ENCODE peak calls at places on chromosomes 13 and 19, in eight cellular contexts. V is cardiac muscle cell; O is fibroblast of mammary gland; N is mucosa of descending colon; G is osteocyte; A is CD8-positive, alpha-beta T cell; W is heart right ventricle; L is hepatocyte. M is an unnamed sample.

GRCh38 chr13:75486146-75486545 is 4.2 kb upstream of the TBC1D4 start:
- DNase-seq in V (no peak), O (no peak), N (no peak), G (no peak), A (no peak), W (no peak), L (no peak), M (no peak)

GRCh38 chr13:90416519-90416918 is 931.0 kb upstream of the MIR17HG start:
- DNase-seq in V (no peak), O (peak), N (no peak), G (no peak), A (no peak), W (no peak), L (no peak), M (no peak)

GRCh38 chr13:112444001-112444311 is 67.8 kb downstream of the SPACA7 start:
- DNase-seq in V (peak), O (peak), N (peak), G (peak), A (no peak), W (peak), L (peak), M (peak)

GRCh38 chr19:17406039-17406886 is 833 bp upstream of the BST2 start:
- DNase-seq in V (no peak), O (no peak), N (no peak), G (no peak), A (no peak), W (no peak), L (no peak), M (no peak)

GRCh38 chr19:17902701-17903100 is 30.1 kb upstream of the CCDC124 start:
- DNase-seq in V (no peak), O (peak), N (no peak), G (no peak), A (no peak), W (no peak), L (no peak), M (no peak)

GRCh38 chr19:4094761-4095487 is 28.2 kb upstream of the ZBTB7A start:
- DNase-seq in V (no peak), O (no peak), N (peak), G (peak), A (no peak), W (no peak), L (no peak), M (no peak)

GRCh38 chr19:33358408-33358807 is 15.1 kb upstream of the CEBPG start:
- DNase-seq in V (no peak), O (no peak), N (no peak), G (no peak), A (no peak), W (no peak), L (no peak), M (no peak)

GRCh38 chr19:42207767-42208259 is 9.7 kb downstream of the DEDD2 start:
- DNase-seq in V (no peak), O (peak), N (no peak), G (no peak), A (no peak), W (no peak), L (no peak), M (no peak)

GRCh38 chr13:61183670-61184069 is 232.0 kb downstream of the PCDH20 start:
- DNase-seq in V (no peak), O (no peak), N (no peak), G (no peak), A (no peak), W (no peak), L (no peak), M (no peak)

GRCh38 chr13:32384702-32385101 is 43.2 kb downstream of the N4BP2L1 start:
- DNase-seq in V (no peak), O (no peak), N (no peak), G (no peak), A (no peak), W (no peak), L (no peak), M (no peak)

GRCh38 chr13:41402695-41403511 is 54.4 kb upstream of the RGCC start:
- DNase-seq in V (peak), O (no peak), N (no peak), G (peak), A (no peak), W (no peak), L (no peak), M (no peak)

GRCh38 chr13:59790626-59791025 is 373.1 kb downstream of the DIAPH3 start:
- DNase-seq in V (no peak), O (peak), N (no peak), G (no peak), A (no peak), W (no peak), L (no peak), M (no peak)

GRCh38 chr13:95676100-95676774 is 702 bp upstream of the DNAJC3 start:
- DNase-seq in V (no peak), O (peak), N (peak), G (no peak), A (peak), W (peak), L (peak), M (no peak)

GRCh38 chr13:67481445-67481844 is 251.3 kb upstream of the PCDH9 start:
- DNase-seq in V (no peak), O (no peak), N (no peak), G (no peak), A (no peak), W (no peak), L (no peak), M (no peak)

GRCh38 chr19:17123041-17123440 is 47.5 kb downstream of the MYO9B start:
- DNase-seq in V (no peak), O (no peak), N (no peak), G (no peak), A (no peak), W (no peak), L (no peak), M (no peak)

GRCh38 chr19:13069415-13070369 is 33.0 kb downstream of the LYL1 start:
- DNase-seq in V (no peak), O (no peak), N (no peak), G (no peak), A (no peak), W (no peak), L (no peak), M (no peak)

GRCh38 chr19:58229255-58229639 is 533 bp downstream of the ZNF544 start:
- DNase-seq in V (peak), O (peak), N (peak), G (no peak), A (no peak), W (peak), L (peak), M (no peak)

GRCh38 chr13:49403966-49404365 is 39.9 kb downstream of the CAB39L start:
- DNase-seq in V (no peak), O (no peak), N (no peak), G (no peak), A (no peak), W (no peak), L (no peak), M (no peak)

GRCh38 chr13:82661126-82661525 is 1221.1 kb downstream of the SLITRK1 start:
- DNase-seq in V (no peak), O (no peak), N (no peak), G (no peak), A (no peak), W (no peak), L (no peak), M (no peak)

GRCh38 chr19:35013047-35013819 is 13.1 kb downstream of the GRAMD1A start:
- DNase-seq in V (peak), O (peak), N (peak), G (peak), A (peak), W (peak), L (peak), M (peak)

GRCh38 chr19:12202250-12202649 is 39.4 kb downstream of the ZNF136 start:
- DNase-seq in V (peak), O (no peak), N (peak), G (no peak), A (peak), W (peak), L (no peak), M (no peak)

GRCh38 chr13:103203750-103204330 is 137.6 kb upstream of the SLC10A2 start:
- DNase-seq in V (no peak), O (no peak), N (no peak), G (no peak), A (no peak), W (no peak), L (no peak), M (no peak)

GRCh38 chr13:46622013-46622917 is 69.3 kb downstream of the LRCH1 start:
- DNase-seq in V (no peak), O (no peak), N (no peak), G (no peak), A (no peak), W (no peak), L (no peak), M (no peak)

GRCh38 chr19:10718205-10719196 is 622 bp downstream of the DNM2 start:
- DNase-seq in V (peak), O (peak), N (peak), G (peak), A (peak), W (no peak), L (peak), M (peak)

GRCh38 chr13:53250272-53250875 is 221.8 kb downstream of the OLFM4 start:
- DNase-seq in V (peak), O (peak), N (no peak), G (no peak), A (no peak), W (peak), L (peak), M (peak)

GRCh38 chr19:38691938-38692457 is 44.5 kb downstream of the ACTN4 start:
- DNase-seq in V (no peak), O (peak), N (no peak), G (no peak), A (no peak), W (no peak), L (peak), M (no peak)

GRCh38 chr19:8149261-8150094 is at the start of gene FBN3:
- DNase-seq in V (peak), O (no peak), N (no peak), G (no peak), A (no peak), W (no peak), L (peak), M (peak)

GRCh38 chr13:63636231-63636993 is 2220.8 kb upstream of the PCDH20 start:
- DNase-seq in V (no peak), O (no peak), N (no peak), G (no peak), A (no peak), W (no peak), L (no peak), M (no peak)

GRCh38 chr19:32234663-32235217 is 110.7 kb upstream of the ZNF507 start:
- DNase-seq in V (no peak), O (no peak), N (no peak), G (no peak), A (no peak), W (no peak), L (no peak), M (no peak)

GRCh38 chr19:40771101-40771539 is 4.2 kb upstream of the MIA start:
- DNase-seq in V (no peak), O (peak), N (no peak), G (no peak), A (no peak), W (no peak), L (no peak), M (no peak)

GRCh38 chr19:38049105-38049649 is 142.2 kb downstream of the SIPA1L3 start:
- DNase-seq in V (no peak), O (peak), N (no peak), G (no peak), A (peak), W (no peak), L (no peak), M (no peak)

GRCh38 chr19:17248011-17248776 is 2.5 kb upstream of the NR2F6 start:
- DNase-seq in V (no peak), O (no peak), N (peak), G (no peak), A (no peak), W (no peak), L (no peak), M (peak)

GRCh38 chr19:5534787-5535586 is 32.8 kb downstream of the TINCR start:
- DNase-seq in V (no peak), O (peak), N (no peak), G (no peak), A (no peak), W (no peak), L (no peak), M (no peak)

GRCh38 chr19:5536337-5536894 is 31.3 kb downstream of the TINCR start:
- DNase-seq in V (peak), O (peak), N (peak), G (peak), A (no peak), W (peak), L (peak), M (peak)

GRCh38 chr19:5537870-5538269 is 29.9 kb downstream of the TINCR start:
- DNase-seq in V (no peak), O (no peak), N (no peak), G (no peak), A (no peak), W (peak), L (no peak), M (no peak)

GRCh38 chr19:5530701-5531100 is 37.1 kb downstream of the TINCR start:
- DNase-seq in V (no peak), O (no peak), N (no peak), G (no peak), A (no peak), W (no peak), L (no peak), M (no peak)

DNA sequence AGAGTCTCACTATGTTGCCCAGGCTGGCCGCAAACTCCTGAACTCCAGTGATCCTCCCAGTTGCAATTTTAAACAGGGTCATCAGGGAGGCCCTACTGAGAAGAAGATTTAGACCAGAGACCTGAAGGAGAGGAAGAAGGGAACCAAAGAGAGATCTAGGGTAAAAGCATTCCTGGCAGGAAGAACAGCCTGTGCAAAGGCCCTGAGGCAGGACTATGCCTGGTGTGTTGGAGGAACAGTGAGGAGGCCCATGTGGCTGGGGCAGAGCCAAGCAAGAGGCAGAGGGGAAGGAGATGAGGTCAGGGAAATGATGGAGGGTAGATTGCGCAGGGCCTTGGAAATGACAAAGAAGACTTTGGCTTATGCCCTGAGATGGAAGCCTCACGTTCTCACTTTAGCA is 34.5 kb downstream of the TINCR start:
- DNase-seq in V (no peak), O (no peak), N (no peak), G (no peak), A (no peak), W (no peak), L (no peak), M (no peak)
- TF ChIP-seq CTCF in V (no peak), O (no peak), N (no peak), G (no peak), A (no peak), W (no peak), L (no peak), M (no peak)

DNA sequence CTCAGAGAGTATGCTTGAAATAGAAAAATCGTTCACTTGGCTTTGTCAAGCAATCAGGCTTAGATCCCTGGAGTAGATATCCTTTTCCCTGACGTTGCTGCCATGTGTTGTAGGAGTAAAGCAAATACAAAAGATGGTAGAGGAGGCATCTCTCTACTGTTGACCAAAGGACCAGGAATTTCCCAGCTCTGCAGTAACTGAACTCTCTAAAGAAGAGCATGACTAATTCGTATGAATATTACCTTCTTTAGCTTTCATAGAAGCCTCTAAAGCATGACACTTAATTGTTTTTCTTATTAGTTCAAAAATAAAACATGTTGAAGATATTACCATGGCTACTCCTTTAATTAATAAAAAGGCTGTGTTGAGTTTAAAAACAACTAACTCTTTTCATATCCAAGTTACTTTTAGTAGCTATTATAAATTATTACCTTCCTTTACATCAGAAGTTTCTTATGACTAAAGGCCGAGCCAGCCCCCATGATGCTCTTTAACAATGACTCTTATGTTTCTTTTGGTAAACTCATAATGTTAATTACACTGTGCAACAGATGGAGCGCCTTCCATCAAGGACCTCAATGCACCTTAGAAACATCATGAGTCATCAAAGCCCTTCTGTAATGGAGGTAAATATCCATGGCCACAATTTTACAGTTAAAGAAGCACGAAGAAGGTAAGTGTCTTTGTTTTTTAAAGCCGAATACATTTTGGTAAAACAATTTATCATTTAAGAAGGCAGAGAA is 352.4 kb downstream of the KLF5 start:
- DNase-seq in V (no peak), O (no peak), N (no peak), G (no peak), A (no peak), W (no peak), L (no peak), M (no peak)
- TF ChIP-seq CTCF in V (no peak), O (no peak), N (no peak), G (no peak), A (no peak), W (no peak), L (no peak), M (no peak)

DNA sequence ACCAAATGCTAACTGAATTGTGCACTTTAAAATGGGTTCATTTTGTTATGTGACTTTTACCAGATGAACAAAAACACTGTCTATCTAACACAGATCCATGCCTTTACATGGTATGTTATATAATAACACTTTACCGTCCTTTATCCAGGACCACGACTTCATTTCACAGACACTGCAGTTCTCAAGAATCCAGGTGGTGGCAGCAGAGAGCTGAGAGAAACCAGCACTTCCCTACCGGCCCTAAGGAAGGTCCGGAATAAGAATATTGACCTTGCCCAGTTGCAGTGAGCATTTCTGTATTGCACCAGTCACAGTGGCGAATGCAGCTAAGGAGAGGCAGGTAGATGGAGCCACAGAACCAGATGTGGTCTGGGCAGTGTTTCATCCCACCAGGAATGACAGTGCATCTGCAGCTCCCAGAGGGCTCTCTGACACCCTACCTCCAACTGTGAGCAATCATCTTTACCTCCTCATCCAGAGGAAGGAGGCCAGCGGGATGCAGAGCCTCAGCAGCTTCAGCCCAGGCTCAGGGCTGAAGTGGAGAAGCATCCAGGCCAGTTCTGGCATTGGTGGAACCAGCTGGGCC is 44.6 kb downstream of the ZNF787 start:
- DNase-seq in V (peak), O (peak), N (peak), G (no peak), A (peak), W (peak), L (peak), M (peak)
- TF ChIP-seq CTCF in V (peak), O (peak), N (peak), G (peak), A (peak), W (peak), L (peak), M (peak)

DNA sequence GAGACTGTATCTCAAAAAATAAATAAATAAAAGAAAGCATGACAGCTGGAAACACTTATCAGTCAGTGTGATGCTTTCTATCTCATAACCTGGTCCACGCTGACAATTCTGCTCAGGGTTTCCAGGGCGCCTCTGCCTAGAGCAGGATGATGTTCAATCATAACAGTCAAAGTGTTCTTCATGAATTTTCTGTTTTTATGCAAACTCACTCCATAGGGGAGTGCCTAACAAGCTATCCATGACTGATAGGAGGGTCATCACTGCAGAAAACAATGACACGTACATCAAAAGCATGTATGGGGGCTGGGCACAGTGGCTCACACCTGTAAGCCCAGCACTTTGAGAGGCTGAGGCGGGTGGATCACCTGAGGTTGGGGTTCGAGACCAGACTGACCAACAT is 41.4 kb upstream of the ZNF83 start:
- DNase-seq in V (no peak), O (no peak), N (no peak), G (no peak), A (no peak), W (no peak), L (no peak), M (no peak)
- TF ChIP-seq CTCF in V (no peak), O (no peak), N (no peak), G (no peak), A (no peak), W (no peak), L (no peak), M (no peak)

GRCh38 chr13:99002191-99002710 is 24.4 kb upstream of the DOCK9 start:
- DNase-seq in V (no peak), O (no peak), N (no peak), G (no peak), A (no peak), W (no peak), L (no peak), M (no peak)

GRCh38 chr13:98997738-98998641 is 20.1 kb upstream of the DOCK9 start:
- DNase-seq in V (no peak), O (peak), N (no peak), G (no peak), A (no peak), W (no peak), L (no peak), M (no peak)

GRCh38 chr13:98998831-98999634 is 21.2 kb upstream of the DOCK9 start:
- DNase-seq in V (no peak), O (peak), N (no peak), G (no peak), A (no peak), W (no peak), L (no peak), M (no peak)

GRCh38 chr13:98999635-98999952 is 21.7 kb upstream of the DOCK9 start:
- DNase-seq in V (no peak), O (peak), N (no peak), G (no peak), A (no peak), W (no peak), L (no peak), M (no peak)

GRCh38 chr13:99000137-99000536 is 22.3 kb upstream of the DOCK9 start:
- DNase-seq in V (no peak), O (no peak), N (no peak), G (no peak), A (no peak), W (no peak), L (no peak), M (no peak)
- TF ChIP-seq CTCF in V (no peak), O (no peak), N (no peak), G (no peak), A (no peak), W (no peak), L (no peak), M (no peak)

DNA sequence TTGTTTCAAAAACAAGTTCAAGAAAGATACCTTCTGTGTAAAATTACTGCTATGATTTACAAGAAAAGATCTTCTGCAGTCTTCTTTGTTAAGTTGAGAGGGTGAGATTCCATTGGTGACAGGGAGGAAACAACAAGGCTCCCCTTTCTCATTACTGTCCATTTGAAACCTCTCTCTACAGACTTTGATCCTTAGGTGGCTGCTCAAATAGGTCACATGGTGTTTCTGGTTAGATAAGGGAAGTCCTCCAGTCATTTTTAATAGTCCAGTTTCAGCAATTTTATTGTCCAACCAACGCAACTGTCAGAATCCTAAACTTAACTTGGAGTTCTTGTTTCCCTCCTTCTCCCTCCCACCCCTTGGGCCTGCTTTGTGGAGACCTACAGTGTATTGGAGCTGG is 390.4 kb downstream of the EFNB2 start:
- DNase-seq in V (no peak), O (no peak), N (no peak), G (no peak), A (no peak), W (no peak), L (no peak), M (no peak)
- TF ChIP-seq CTCF in V (no peak), O (no peak), N (no peak), G (no peak), A (no peak), W (no peak), L (no peak), M (no peak)

M was measured in progenitor cell of endocrine pancreas.